ENCODE peak calls at places on chromosomes 13 and 19, in four cellular contexts. One of them, this sample, is unnamed.

GRCh38 chr19:55451163-55451521 is 8.0 kb upstream of the SHISA7 start:
- DNase-seq in IMR-90: no peak
- DNase-seq in mesendoderm: no peak
- DNase-seq in H9: no peak
- DNase-seq in this sample: no peak

GRCh38 chr19:38729653-38730469 is 14.4 kb downstream of the CAPN12 start:
- DNase-seq in IMR-90: peak; percentile 44
- DNase-seq in mesendoderm: peak; percentile 79
- DNase-seq in H9: peak; percentile 89
- DNase-seq in this sample: peak; percentile 97

GRCh38 chr13:37944476-37945442 is 75.2 kb upstream of the TRPC4 start:
- DNase-seq in IMR-90: peak; percentile 3
- DNase-seq in mesendoderm: no peak
- DNase-seq in H9: no peak
- DNase-seq in this sample: no peak

GRCh38 chr19:51479531-51480331 is 1.4 kb downstream of the CEACAM18 start:
- DNase-seq in IMR-90: no peak
- DNase-seq in mesendoderm: no peak
- DNase-seq in H9: no peak
- DNase-seq in this sample: no peak

GRCh38 chr13:27034678-27035111 is 136.9 kb downstream of the USP12 start:
- DNase-seq in IMR-90: no peak
- DNase-seq in mesendoderm: peak; percentile 54
- DNase-seq in H9: peak; percentile 65
- DNase-seq in this sample: peak; percentile 66

GRCh38 chr13:31029129-31029528 is 96.7 kb downstream of the TEX26 start:
- DNase-seq in IMR-90: no peak
- DNase-seq in mesendoderm: peak; percentile 39
- DNase-seq in H9: no peak
- DNase-seq in this sample: no peak

GRCh38 chr13:59000770-59001169 is 1163.0 kb downstream of the DIAPH3 start:
- DNase-seq in IMR-90: no peak
- DNase-seq in mesendoderm: peak; percentile 50
- DNase-seq in H9: no peak
- DNase-seq in this sample: no peak

GRCh38 chr19:17784201-17785008 is 10.5 kb upstream of the B3GNT3 start:
- DNase-seq in IMR-90: peak; percentile 36
- DNase-seq in mesendoderm: peak; percentile 85
- DNase-seq in H9: peak; percentile 83
- DNase-seq in this sample: peak; percentile 96

GRCh38 chr13:53042897-53043296 is 14.3 kb downstream of the OLFM4 start:
- DNase-seq in IMR-90: no peak
- DNase-seq in mesendoderm: no peak
- DNase-seq in H9: no peak
- DNase-seq in this sample: no peak

GRCh38 chr13:45398862-45399261 is 19.3 kb downstream of the SLC25A30 start:
- DNase-seq in IMR-90: no peak
- DNase-seq in mesendoderm: no peak
- DNase-seq in H9: no peak
- DNase-seq in this sample: no peak

GRCh38 chr19:801861-802496 is 4.7 kb downstream of the PTBP1 start:
- DNase-seq in IMR-90: peak; percentile 44
- DNase-seq in mesendoderm: no peak
- DNase-seq in H9: peak; percentile 30
- DNase-seq in this sample: no peak

GRCh38 chr13:43107780-43108179 is 84.4 kb downstream of the DNAJC15 start:
- DNase-seq in IMR-90: peak; percentile 54
- DNase-seq in mesendoderm: no peak
- DNase-seq in H9: no peak
- DNase-seq in this sample: no peak

GRCh38 chr19:28632357-28633076 is 580.4 kb downstream of the UQCRFS1 start:
- DNase-seq in IMR-90: no peak
- DNase-seq in mesendoderm: no peak
- DNase-seq in H9: no peak
- DNase-seq in this sample: no peak

GRCh38 chr19:41940443-41941409 is 12.5 kb upstream of the ERFL start:
- DNase-seq in IMR-90: no peak
- DNase-seq in mesendoderm: no peak
- DNase-seq in H9: no peak
- DNase-seq in this sample: no peak

GRCh38 chr19:35505956-35506355 is 7.5 kb downstream of the DMKN start:
- DNase-seq in IMR-90: no peak
- DNase-seq in mesendoderm: no peak
- DNase-seq in H9: no peak
- DNase-seq in this sample: no peak

GRCh38 chr13:30052127-30052526 is 201.7 kb upstream of the UBL3 start:
- DNase-seq in IMR-90: no peak
- DNase-seq in mesendoderm: peak; percentile 94
- DNase-seq in H9: peak; percentile 76
- DNase-seq in this sample: peak; percentile 50

GRCh38 chr19:44401108-44401786 is at the start of gene ZNF285:
- DNase-seq in IMR-90: peak; percentile 95
- DNase-seq in mesendoderm: peak; percentile 98
- DNase-seq in H9: peak; percentile 97
- DNase-seq in this sample: peak; percentile 94

GRCh38 chr13:109647046-109647445 is 139.3 kb downstream of the IRS2 start:
- DNase-seq in IMR-90: no peak
- DNase-seq in mesendoderm: no peak
- DNase-seq in H9: no peak
- DNase-seq in this sample: no peak

GRCh38 chr19:13163609-13164364 is 13.6 kb downstream of the IER2 start:
- DNase-seq in IMR-90: peak; percentile 83
- DNase-seq in mesendoderm: peak; percentile 97
- DNase-seq in H9: peak; percentile 88
- DNase-seq in this sample: peak; percentile 86

GRCh38 chr19:8722032-8722431 is 598 bp downstream of the OR2Z1 start:
- DNase-seq in IMR-90: no peak
- DNase-seq in mesendoderm: no peak
- DNase-seq in H9: no peak
- DNase-seq in this sample: no peak

GRCh38 chr13:47337781-47338507 is 441.1 kb upstream of the HTR2A start:
- DNase-seq in IMR-90: peak; percentile 90
- DNase-seq in mesendoderm: peak; percentile 83
- DNase-seq in H9: peak; percentile 65
- DNase-seq in this sample: no peak

GRCh38 chr19:898663-899062 is 5.4 kb downstream of the RNU6-9 start:
- DNase-seq in IMR-90: no peak
- DNase-seq in mesendoderm: no peak
- DNase-seq in H9: no peak
- DNase-seq in this sample: peak; percentile 77

GRCh38 chr19:29831686-29832085 is 19.9 kb downstream of the CCNE1 start:
- DNase-seq in IMR-90: no peak
- DNase-seq in mesendoderm: no peak
- DNase-seq in H9: no peak
- DNase-seq in this sample: no peak

GRCh38 chr19:45952691-45953505 is 20.8 kb downstream of the NOVA2 start:
- DNase-seq in IMR-90: peak; percentile 42
- DNase-seq in mesendoderm: peak; percentile 94
- DNase-seq in H9: peak; percentile 96
- DNase-seq in this sample: peak; percentile 81

GRCh38 chr19:17125052-17125727 is 49.6 kb downstream of the MYO9B start:
- DNase-seq in IMR-90: peak; percentile 34
- DNase-seq in mesendoderm: no peak
- DNase-seq in H9: no peak
- DNase-seq in this sample: no peak

GRCh38 chr19:13689050-13689449 is 75.3 kb upstream of the MRI1 start:
- DNase-seq in IMR-90: peak; percentile 15
- DNase-seq in mesendoderm: peak; percentile 85
- DNase-seq in H9: peak; percentile 54
- DNase-seq in this sample: peak; percentile 60

GRCh38 chr13:31965361-31966066 is 66.1 kb upstream of the FRY start:
- DNase-seq in IMR-90: peak; percentile 84
- DNase-seq in mesendoderm: no peak
- DNase-seq in H9: no peak
- DNase-seq in this sample: no peak

GRCh38 chr19:38891791-38892190 is 7.6 kb downstream of the SIRT2 start:
- DNase-seq in IMR-90: no peak
- DNase-seq in mesendoderm: no peak
- DNase-seq in H9: no peak
- DNase-seq in this sample: no peak

GRCh38 chr19:12365094-12365371 is 450 bp downstream of the ZNF442 start:
- DNase-seq in IMR-90: peak; percentile 22
- DNase-seq in mesendoderm: peak; percentile 46
- DNase-seq in H9: no peak
- DNase-seq in this sample: no peak

GRCh38 chr19:57244513-57244912 is 4.1 kb downstream of the ZNF805 start:
- DNase-seq in IMR-90: no peak
- DNase-seq in mesendoderm: no peak
- DNase-seq in H9: no peak
- DNase-seq in this sample: no peak

GRCh38 chr19:57241181-57241580 is 749 bp downstream of the ZNF805 start:
- DNase-seq in IMR-90: peak; percentile 37
- DNase-seq in mesendoderm: peak; percentile 5
- DNase-seq in H9: no peak
- DNase-seq in this sample: no peak

GRCh38 chr19:57240311-57241090 is at the start of gene ZNF805:
- DNase-seq in IMR-90: peak; percentile 89
- DNase-seq in mesendoderm: peak; percentile 98
- DNase-seq in H9: peak; percentile 97
- DNase-seq in this sample: peak; percentile 88

GRCh38 chr19:57242821-57243220 is 2.4 kb downstream of the ZNF805 start:
- DNase-seq in IMR-90: no peak
- DNase-seq in mesendoderm: no peak
- DNase-seq in H9: no peak
- DNase-seq in this sample: no peak

DNA sequence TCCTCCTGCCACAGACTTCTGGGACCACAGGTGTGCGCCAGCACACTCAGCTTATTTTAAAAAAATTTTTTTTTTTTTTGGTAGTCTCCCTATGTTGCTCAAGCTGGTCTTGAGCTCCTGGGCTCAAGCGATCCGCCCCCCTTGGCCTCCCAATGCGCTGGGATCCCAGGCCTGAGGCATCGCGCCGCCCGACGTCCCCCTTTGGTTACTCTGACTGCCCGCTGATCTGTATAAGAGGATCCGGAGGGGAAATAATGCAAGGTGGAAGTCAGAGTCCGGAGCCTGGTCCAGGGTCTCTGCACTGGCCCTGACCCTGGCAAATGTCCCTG is 486 bp upstream of the ZNF805 start:
- DNase-seq in IMR-90: no peak
- DNase-seq in mesendoderm: no peak
- DNase-seq in H9: no peak
- DNase-seq in this sample: no peak
- H4K5ac ChIP-seq in IMR-90: peak overlapping the region; percentile 98
- H4K5ac ChIP-seq in mesendoderm: no peak overlapping the region
- H4K5ac ChIP-seq in H9: no peak overlapping the region
- H4K5ac ChIP-seq in this sample: peak overlapping the region; percentile 94

DNA sequence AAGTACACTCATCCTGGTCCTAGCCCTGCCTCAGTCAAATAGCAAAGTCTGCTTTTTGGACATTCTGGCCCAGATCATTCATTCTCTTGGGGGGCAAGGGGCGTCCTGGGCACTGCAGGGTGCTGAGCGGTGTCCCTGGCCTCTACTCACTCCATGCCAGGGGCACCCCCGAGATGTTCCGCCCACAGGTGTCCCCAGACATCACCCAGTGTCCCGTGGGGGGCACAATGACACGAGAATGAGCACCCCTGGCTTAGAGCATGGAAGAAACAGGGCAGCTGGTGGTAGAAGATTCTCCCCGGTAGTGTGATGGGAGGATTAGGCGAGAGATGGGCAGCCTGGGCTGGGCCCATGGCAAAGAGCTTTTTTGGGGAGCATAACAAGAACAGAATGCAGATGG is 5.3 kb upstream of the TLE5 start:
- DNase-seq in IMR-90: no peak
- DNase-seq in mesendoderm: no peak
- DNase-seq in H9: no peak
- DNase-seq in this sample: no peak
- H4K5ac ChIP-seq in IMR-90: no peak overlapping the region
- H4K5ac ChIP-seq in mesendoderm: no peak overlapping the region
- H4K5ac ChIP-seq in H9: no peak overlapping the region
- H4K5ac ChIP-seq in this sample: no peak overlapping the region

GRCh38 chr13:39462906-39463305 is 140.1 kb downstream of the LHFPL6 start:
- DNase-seq in IMR-90: no peak
- DNase-seq in mesendoderm: no peak
- DNase-seq in H9: no peak
- DNase-seq in this sample: no peak
- H4K5ac ChIP-seq in IMR-90: peak overlapping the region; percentile 44
- H4K5ac ChIP-seq in mesendoderm: no peak overlapping the region
- H4K5ac ChIP-seq in H9: no peak overlapping the region
- H4K5ac ChIP-seq in this sample: no peak overlapping the region

DNA sequence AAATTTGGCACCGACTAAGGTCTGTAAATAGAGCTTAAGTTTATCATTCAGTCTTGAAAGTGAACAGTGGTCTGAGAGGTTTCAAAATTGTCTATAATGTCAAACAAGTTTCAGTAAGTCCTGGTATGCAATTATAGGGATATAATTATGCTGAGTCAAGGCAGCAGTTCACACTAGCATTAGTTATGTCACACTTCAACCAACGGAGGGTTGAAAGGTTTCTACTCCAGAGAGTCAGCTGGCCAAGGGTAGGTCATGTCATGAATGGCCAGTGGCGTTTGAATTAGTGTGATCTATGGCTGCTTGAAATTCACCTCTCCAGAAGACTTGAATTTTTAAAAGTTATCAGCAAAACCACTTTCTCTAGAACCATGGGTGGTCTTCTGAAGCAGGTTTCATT is 108.6 kb downstream of the TNFRSF19 start:
- DNase-seq in IMR-90: no peak
- DNase-seq in mesendoderm: no peak
- DNase-seq in H9: no peak
- DNase-seq in this sample: no peak
- H4K5ac ChIP-seq in IMR-90: peak overlapping the region; percentile 92
- H4K5ac ChIP-seq in mesendoderm: no peak overlapping the region
- H4K5ac ChIP-seq in H9: no peak overlapping the region
- H4K5ac ChIP-seq in this sample: no peak overlapping the region

GRCh38 chr19:57167385-57167784 is at the start of gene DUXA:
- DNase-seq in IMR-90: no peak
- DNase-seq in mesendoderm: no peak
- DNase-seq in H9: no peak
- DNase-seq in this sample: no peak

GRCh38 chr19:57165846-57166245 is 1.4 kb downstream of the DUXA start:
- DNase-seq in IMR-90: no peak
- DNase-seq in mesendoderm: no peak
- DNase-seq in H9: no peak
- DNase-seq in this sample: no peak

GRCh38 chr19:57161985-57162544 is 5.2 kb downstream of the DUXA start:
- DNase-seq in IMR-90: no peak
- DNase-seq in mesendoderm: no peak
- DNase-seq in H9: no peak
- DNase-seq in this sample: no peak
- H4K5ac ChIP-seq in IMR-90: no peak overlapping the region
- H4K5ac ChIP-seq in mesendoderm: no peak overlapping the region
- H4K5ac ChIP-seq in H9: no peak overlapping the region
- H4K5ac ChIP-seq in this sample: no peak overlapping the region